ENCODE peak calls at places on chromosomes 5 and 9, in eight cellular contexts. Q is GM04504, J is AG08396, T is uterus, P is T follicular helper cell, D is kidney, R is EL, Y is tibial artery. I is an unnamed sample.
A peak's percentile ranks its signal among the peaks of the same experiment; 100 is the strongest.

GRCh38 chr5:65356274-65356673 is 125.4 kb downstream of the ADAMTS6 start:
- DNase-seq in Q (no peak), J (no peak), T (no peak), P (no peak), D (no peak), R (no peak), Y (no peak), I (no peak)

GRCh38 chr5:12272389-12272788 is 368.1 kb upstream of the CTNND2 start:
- DNase-seq in Q (no peak), J (no peak), T (no peak), P (no peak), D (no peak), R (no peak), Y (no peak), I (no peak)

GRCh38 chr5:100900142-100900795 is 2.8 kb downstream of the ST8SIA4 start:
- DNase-seq in Q (no peak), J (no peak), T (peak; percentile 21), P (no peak), D (peak; percentile 75), R (no peak), Y (peak; percentile 37), I (no peak)

GRCh38 chr9:111013250-111013649 is 25.0 kb downstream of the LPAR1 start:
- DNase-seq in Q (no peak), J (no peak), T (no peak), P (no peak), D (no peak), R (no peak), Y (no peak), I (no peak)

GRCh38 chr5:103393131-103393754 is 134.7 kb downstream of the MACIR start:
- DNase-seq in Q (peak; percentile 69), J (no peak), T (no peak), P (no peak), D (no peak), R (peak; percentile 57), Y (peak; percentile 26), I (no peak)

GRCh38 chr5:99076600-99077253 is 147.9 kb upstream of the CHD1 start:
- DNase-seq in Q (no peak), J (no peak), T (no peak), P (no peak), D (no peak), R (no peak), Y (no peak), I (no peak)

GRCh38 chr9:20224756-20225155 is 397.5 kb downstream of the MLLT3 start:
- DNase-seq in Q (no peak), J (no peak), T (no peak), P (no peak), D (no peak), R (no peak), Y (no peak), I (no peak)

GRCh38 chr9:76876098-76876497 is 29.8 kb downstream of the PRUNE2 start:
- DNase-seq in Q (no peak), J (no peak), T (peak; percentile 40), P (no peak), D (no peak), R (peak; percentile 50), Y (no peak), I (no peak)

GRCh38 chr9:103397868-103398600 is 402.9 kb downstream of the CYLC2 start:
- DNase-seq in Q (no peak), J (no peak), T (no peak), P (no peak), D (no peak), R (peak; percentile 0), Y (no peak), I (no peak)

GRCh38 chr9:134050726-134051125 is 17.1 kb downstream of the BRD3 start:
- DNase-seq in Q (no peak), J (no peak), T (no peak), P (no peak), D (peak; percentile 57), R (no peak), Y (no peak), I (no peak)

GRCh38 chr5:67842806-67843205 is 372.8 kb upstream of the PIK3R1 start:
- DNase-seq in Q (no peak), J (no peak), T (no peak), P (no peak), D (no peak), R (peak; percentile 39), Y (no peak), I (no peak)

GRCh38 chr9:6218099-6218502 is 2.5 kb downstream of the IL33 start:
- DNase-seq in Q (peak; percentile 15), J (no peak), T (peak; percentile 33), P (no peak), D (no peak), R (no peak), Y (no peak), I (no peak)

GRCh38 chr5:95861221-95861857 is 38.8 kb upstream of the GLRX start:
- DNase-seq in Q (peak; percentile 95), J (peak; percentile 77), T (peak; percentile 76), P (no peak), D (no peak), R (peak; percentile 99), Y (peak; percentile 92), I (no peak)

GRCh38 chr9:127684576-127684975 is 22.2 kb upstream of the CFAP157 start:
- DNase-seq in Q (peak; percentile 39), J (peak; percentile 67), T (no peak), P (no peak), D (no peak), R (peak; percentile 90), Y (no peak), I (no peak)

GRCh38 chr5:131795879-131796792 is 681 bp downstream of the FNIP1 start:
- DNase-seq in Q (no peak), J (peak; percentile 81), T (peak; percentile 62), P (peak; percentile 10), D (peak; percentile 92), R (peak; percentile 54), Y (peak; percentile 78), I (no peak)

GRCh38 chr9:122742003-122742402 is at the start of gene OR1L6:
- DNase-seq in Q (no peak), J (no peak), T (no peak), P (no peak), D (no peak), R (no peak), Y (no peak), I (no peak)

GRCh38 chr9:84170521-84171141 is 169.9 kb downstream of the SLC28A3 start:
- DNase-seq in Q (peak; percentile 95), J (peak; percentile 93), T (peak; percentile 61), P (no peak), D (peak; percentile 91), R (peak; percentile 98), Y (peak; percentile 60), I (no peak)

GRCh38 chr9:137279741-137280477 is 2.4 kb downstream of the TOR4A start:
- DNase-seq in Q (no peak), J (no peak), T (no peak), P (no peak), D (peak; percentile 75), R (no peak), Y (no peak), I (no peak)

GRCh38 chr5:167284491-167284890 is 1007.0 kb upstream of the WWC1 start:
- DNase-seq in Q (no peak), J (peak; percentile 33), T (no peak), P (no peak), D (no peak), R (peak; percentile 1), Y (no peak), I (no peak)

GRCh38 chr9:134643306-134643705 is 1.7 kb downstream of the COL5A1 start:
- DNase-seq in Q (no peak), J (peak; percentile 73), T (peak; percentile 62), P (no peak), D (no peak), R (peak; percentile 78), Y (no peak), I (no peak)

GRCh38 chr9:4371108-4371507 is 71.2 kb upstream of the GLIS3 start:
- DNase-seq in Q (peak; percentile 77), J (peak; percentile 70), T (no peak), P (no peak), D (no peak), R (peak; percentile 92), Y (no peak), I (no peak)

GRCh38 chr9:37040508-37041127 is 6.5 kb upstream of the PAX5 start:
- DNase-seq in Q (no peak), J (no peak), T (no peak), P (no peak), D (no peak), R (no peak), Y (no peak), I (no peak)

GRCh38 chr9:115207003-115207837 is 89.3 kb upstream of the TNC start:
- DNase-seq in Q (no peak), J (no peak), T (no peak), P (no peak), D (no peak), R (peak; percentile 70), Y (no peak), I (no peak)

GRCh38 chr9:135239100-135239768 is 151.8 kb downstream of the OLFM1 start:
- DNase-seq in Q (no peak), J (no peak), T (no peak), P (no peak), D (peak; percentile 62), R (no peak), Y (no peak), I (no peak)

GRCh38 chr5:158886086-158886485 is 213.6 kb downstream of the EBF1 start:
- DNase-seq in Q (no peak), J (no peak), T (no peak), P (no peak), D (no peak), R (no peak), Y (no peak), I (no peak)

GRCh38 chr5:135492319-135492626 is 40.1 kb upstream of the TIFAB start:
- DNase-seq in Q (no peak), J (no peak), T (no peak), P (no peak), D (no peak), R (no peak), Y (no peak), I (no peak)

GRCh38 chr5:132776077-132776931 is 735 bp downstream of the SEPTIN8 start:
- DNase-seq in Q (no peak), J (peak; percentile 60), T (no peak), P (no peak), D (peak; percentile 81), R (peak; percentile 68), Y (peak; percentile 58), I (no peak)

GRCh38 chr5:124902097-124902821 is 155.8 kb upstream of the ZNF608 start:
- DNase-seq in Q (no peak), J (no peak), T (no peak), P (no peak), D (peak; percentile 54), R (peak; percentile 31), Y (peak; percentile 32), I (no peak)

GRCh38 chr9:113879318-113879717 is 3.2 kb downstream of the ZNF618 start:
- DNase-seq in Q (no peak), J (no peak), T (peak; percentile 79), P (no peak), D (no peak), R (peak; percentile 11), Y (peak; percentile 72), I (no peak)

GRCh38 chr9:98488578-98489312 is 220.0 kb downstream of the GABBR2 start:
- DNase-seq in Q (peak; percentile 86), J (peak; percentile 89), T (no peak), P (no peak), D (no peak), R (peak; percentile 98), Y (no peak), I (no peak)

GRCh38 chr9:91580136-91580535 is 156.5 kb upstream of the NFIL3 start:
- DNase-seq in Q (no peak), J (peak; percentile 30), T (no peak), P (no peak), D (no peak), R (peak; percentile 52), Y (no peak), I (no peak)

GRCh38 chr5:110377411-110378392 is 348.8 kb downstream of the TMEM232 start:
- DNase-seq in Q (peak; percentile 72), J (peak; percentile 47), T (no peak), P (no peak), D (no peak), R (peak; percentile 83), Y (no peak), I (no peak)

GRCh38 chr5:109309326-109310063 is 100.3 kb downstream of the PJA2 start:
- DNase-seq in Q (no peak), J (no peak), T (no peak), P (no peak), D (no peak), R (no peak), Y (no peak), I (no peak)

GRCh38 chr9:6984941-6985578 is 227.3 kb downstream of the KDM4C start:
- DNase-seq in Q (no peak), J (no peak), T (no peak), P (no peak), D (no peak), R (no peak), Y (no peak), I (no peak)